ENCODE peak calls at places on chromosome 22, in four cellular contexts. P is activated naive CD8-positive, alpha-beta T cell treated with anti-CD3 and anti-CD28 coated beads, Interleukin-2, amount 10 ng/mL, durations not matched to agents 7 days and 5 days; D is frontal cortex; F is head of caudate nucleus. V is an unnamed sample.

GRCh38 chr22:41301085-41302015 is at the start of gene ZC3H7B:
- DNase-seq in F (peak; percentile 89), P (peak; percentile 83), D (peak; percentile 92), V (peak; percentile 81)

GRCh38 chr22:20437253-20438065 is at the start of gene SCARF2:
- DNase-seq in F (no peak), P (peak; percentile 40), D (peak; percentile 75), V (no peak)

GRCh38 chr22:45948081-45948648 is 28.8 kb downstream of the WNT7B start:
- DNase-seq in P (no peak), F (no peak), D (no peak), V (no peak)

GRCh38 chr22:47631571-47632102 is 869.2 kb downstream of the TBC1D22A start:
- DNase-seq in P (no peak), D (no peak), F (no peak), V (no peak)

GRCh38 chr22:37563153-37564081 is 3.1 kb downstream of the CDC42EP1 start:
- DNase-seq in P (no peak), F (peak; percentile 90), D (peak; percentile 73), V (peak; percentile 98)

GRCh38 chr22:23105919-23106853 is 35.6 kb downstream of the RSPH14 start:
- DNase-seq in F (no peak), P (no peak), D (no peak), V (no peak)

GRCh38 chr22:42279425-42280020 is 9.1 kb upstream of the TCF20 start:
- DNase-seq in D (no peak), P (peak; percentile 28), F (no peak), V (no peak)

GRCh38 chr22:48869161-48869560 is 958.5 kb downstream of the BRD1 start:
- DNase-seq in P (no peak), F (no peak), D (no peak), V (no peak)

GRCh38 chr22:37817705-37818311 is 5.4 kb upstream of the GALR3 start:
- DNase-seq in P (peak; percentile 90), D (peak; percentile 93), F (peak; percentile 94), V (peak; percentile 78)

GRCh38 chr22:31350410-31350863 is 4.3 kb upstream of the PATZ1 start:
- DNase-seq in F (no peak), D (no peak), P (no peak), V (no peak)

GRCh38 chr22:24175160-24175808 is 6.0 kb upstream of the SUSD2 start:
- DNase-seq in P (peak; percentile 73), F (peak; percentile 85), D (peak; percentile 61), V (peak; percentile 59)

GRCh38 chr22:30123463-30123862 is 43.2 kb downstream of the HORMAD2 start:
- DNase-seq in F (no peak), P (no peak), D (no peak), V (no peak)

GRCh38 chr22:42500164-42500835 is 19.3 kb downstream of the RRP7A start:
- DNase-seq in P (peak; percentile 88), F (peak; percentile 92), D (peak; percentile 95), V (peak; percentile 86)

GRCh38 chr22:23553438-23553837 is 26.7 kb downstream of the IGLL1 start:
- DNase-seq in D (no peak), P (no peak), F (no peak), V (no peak)

GRCh38 chr22:50481440-50482106 is at the start of gene ADM2:
- DNase-seq in F (no peak), P (peak; percentile 82), D (no peak), V (no peak)

GRCh38 chr22:27670701-27671412 is 130.7 kb downstream of the MN1 start:
- DNase-seq in F (no peak), D (no peak), P (peak; percentile 29), V (peak; percentile 51)

GRCh38 chr22:37258810-37259472 is 14.9 kb upstream of the RAC2 start:
- DNase-seq in D (no peak), F (no peak), P (peak; percentile 15), V (no peak)

GRCh38 chr22:27993201-27993635 is 74.2 kb upstream of the PITPNB start:
- DNase-seq in F (no peak), P (peak; percentile 19), D (no peak), V (no peak)

GRCh38 chr22:24408630-24409029 is 18.8 kb upstream of the ADORA2A start:
- DNase-seq in P (no peak), D (no peak), F (no peak), V (no peak)

GRCh38 chr22:46747646-46748045 is 9.6 kb upstream of the CERK start:
- DNase-seq in D (no peak), P (no peak), F (no peak), V (no peak)

GRCh38 chr22:43985532-43985931 is 30.3 kb downstream of the SAMM50 start:
- DNase-seq in P (no peak), F (peak; percentile 52), D (no peak), V (peak; percentile 59)